ENCODE peak calls at places on chromosomes 1 and 21, in eight cellular contexts. N is testis, F is kidney, Q is brain microvascular endothelial cell, P is spleen, Y is mucosa of descending colon, J is GM06990, K is upper lobe of right lung. V is an unnamed sample.

GRCh38 chr1:223706077-223706988 is 6.0 kb upstream of the CAPN2 start:
- DNase-seq in N (no peak), F (peak), Q (peak), P (no peak), Y (no peak), J (no peak), K (no peak), V (peak)

GRCh38 chr1:35599411-35599810 is 26.3 kb downstream of the TFAP2E start:
- DNase-seq in N (no peak), F (no peak), Q (no peak), P (no peak), Y (no peak), J (no peak), K (no peak), V (no peak)

GRCh38 chr1:209756608-209757445 is 974 bp downstream of the TRAF3IP3 start:
- DNase-seq in N (no peak), F (no peak), Q (no peak), P (peak), Y (no peak), J (peak), K (no peak), V (no peak)

GRCh38 chr1:99482286-99482685 is 163.6 kb upstream of the PALMD start:
- DNase-seq in N (no peak), F (no peak), Q (no peak), P (no peak), Y (no peak), J (no peak), K (no peak), V (no peak)

GRCh38 chr1:211985556-211986264 is 49.6 kb downstream of the INTS7 start:
- DNase-seq in N (no peak), F (no peak), Q (no peak), P (no peak), Y (no peak), J (peak), K (no peak), V (no peak)

GRCh38 chr21:18155508-18156193 is 89.0 kb upstream of the CHODL start:
- DNase-seq in N (no peak), F (no peak), Q (peak), P (no peak), Y (no peak), J (no peak), K (no peak), V (no peak)

GRCh38 chr1:163914785-163915413 is 593.1 kb downstream of the NUF2 start:
- DNase-seq in N (no peak), F (no peak), Q (no peak), P (no peak), Y (no peak), J (peak), K (no peak), V (no peak)

GRCh38 chr1:208084764-208085163 is 159.4 kb downstream of the PLXNA2 start:
- DNase-seq in N (no peak), F (no peak), Q (no peak), P (no peak), Y (no peak), J (no peak), K (no peak), V (no peak)

GRCh38 chr1:160550572-160551034 is 27.5 kb upstream of the SLAMF6 start:
- DNase-seq in N (no peak), F (no peak), Q (no peak), P (peak), Y (peak), J (no peak), K (peak), V (no peak)

GRCh38 chr1:234833118-234833517 is 223.1 kb upstream of the IRF2BP2 start:
- DNase-seq in N (no peak), F (no peak), Q (no peak), P (no peak), Y (no peak), J (no peak), K (no peak), V (no peak)

GRCh38 chr1:71101839-71102376 is 21.1 kb upstream of the ZRANB2 start:
- DNase-seq in N (no peak), F (no peak), Q (no peak), P (no peak), Y (no peak), J (no peak), K (no peak), V (no peak)

GRCh38 chr21:31557421-31557955 is 102.0 kb upstream of the SOD1 start:
- DNase-seq in N (peak), F (peak), Q (no peak), P (peak), Y (no peak), J (peak), K (peak), V (no peak)

DNA sequence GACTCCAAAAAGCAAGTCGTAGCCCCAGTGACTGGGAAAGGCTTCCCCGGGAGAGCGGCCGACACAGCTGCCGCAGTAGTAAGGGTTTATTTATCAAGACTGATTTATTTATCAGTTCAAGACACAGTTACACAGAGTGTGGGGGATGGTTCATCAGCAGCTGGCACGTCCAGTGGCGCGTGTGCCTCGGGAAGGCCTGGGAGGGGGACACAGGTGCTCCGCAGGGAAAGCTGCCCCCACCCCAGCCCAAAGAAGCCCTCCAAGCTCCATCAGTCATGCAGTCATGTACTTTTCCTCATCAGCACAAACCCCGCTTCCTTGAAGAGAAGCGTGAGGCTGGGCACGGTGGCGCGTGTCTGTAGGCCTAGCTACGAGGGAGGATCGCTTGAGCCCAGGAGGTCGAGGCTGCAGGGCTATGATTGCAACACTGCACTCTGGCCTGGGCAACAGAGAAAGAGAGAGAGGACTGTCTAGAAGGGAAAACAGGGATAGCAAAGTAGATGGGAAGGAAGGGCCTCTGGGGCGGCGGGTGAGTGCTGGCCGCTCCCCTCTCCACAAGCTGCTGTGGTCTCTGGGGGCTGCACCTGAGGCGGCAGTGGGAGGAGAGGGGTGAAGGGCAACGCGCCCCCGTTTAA is 53.2 kb downstream of the PRKCZ start:
- DNase-seq in N (no peak), F (peak), Q (no peak), P (no peak), Y (no peak), J (no peak), K (peak), V (no peak)
- H3K4me3 ChIP-seq in N (no peak), F (no peak), Q (no peak), P (no peak), Y (no peak), J (no peak), K (no peak), V (no peak)

GRCh38 chr1:11989669-11990068 is 9.4 kb downstream of the MFN2 start:
- DNase-seq in N (no peak), F (no peak), Q (no peak), P (no peak), Y (no peak), J (no peak), K (no peak), V (no peak)

GRCh38 chr1:11990303-11991032 is 10.2 kb downstream of the MFN2 start:
- DNase-seq in N (no peak), F (no peak), Q (peak), P (no peak), Y (no peak), J (no peak), K (no peak), V (no peak)

GRCh38 chr1:11997081-11997851 is 17.0 kb downstream of the MFN2 start:
- DNase-seq in N (no peak), F (no peak), Q (no peak), P (no peak), Y (no peak), J (no peak), K (no peak), V (no peak)

GRCh38 chr1:11991969-11992676 is 11.9 kb downstream of the MFN2 start:
- DNase-seq in N (no peak), F (no peak), Q (no peak), P (no peak), Y (no peak), J (no peak), K (no peak), V (no peak)
- H3K4me3 ChIP-seq in N (no peak), F (no peak), Q (no peak), P (no peak), Y (no peak), J (no peak), K (no peak), V (no peak)

DNA sequence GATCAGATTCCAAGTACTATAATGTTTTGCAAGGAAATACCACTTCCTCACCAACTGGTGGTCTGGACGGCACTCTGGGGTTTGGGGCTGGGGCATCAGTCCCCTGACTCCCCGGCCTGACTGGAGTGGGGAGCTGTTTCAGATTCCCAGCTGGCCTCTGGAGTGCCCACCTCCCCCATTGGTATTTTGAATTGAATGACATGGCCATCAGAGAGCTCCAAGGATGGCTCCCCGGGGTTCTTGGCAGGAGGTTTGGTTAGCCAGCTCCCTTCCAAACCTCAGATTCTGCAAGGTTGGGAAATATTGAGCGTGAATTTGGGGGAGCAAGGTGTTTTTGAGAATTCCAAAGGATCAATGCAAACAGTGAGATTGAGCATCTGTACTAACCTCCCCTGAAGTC is 2.2 kb upstream of the INAVA start:
- DNase-seq in N (no peak), F (no peak), Q (no peak), P (peak), Y (no peak), J (no peak), K (peak), V (no peak)
- H3K4me3 ChIP-seq in N (no peak), F (peak), Q (no peak), P (no peak), Y (no peak), J (no peak), K (no peak), V (no peak)

GRCh38 chr1:111196213-111196612 is 4.2 kb downstream of the DENND2D start:
- DNase-seq in N (no peak), F (no peak), Q (no peak), P (no peak), Y (no peak), J (no peak), K (no peak), V (no peak)
- H3K4me3 ChIP-seq in N (no peak), F (no peak), Q (no peak), P (peak), Y (no peak), J (peak), K (peak), V (no peak)

GRCh38 chr1:201481761-201482493 is 12.9 kb upstream of the PHLDA3 start:
- DNase-seq in N (peak), F (peak), Q (peak), P (peak), Y (peak), J (peak), K (peak), V (no peak)
- H3K4me3 ChIP-seq in N (peak), F (peak), Q (peak), P (peak), Y (no peak), J (peak), K (peak), V (no peak)

GRCh38 chr1:172442843-172443565 is 865 bp downstream of the PIGC start:
- DNase-seq in N (no peak), F (no peak), Q (no peak), P (no peak), Y (no peak), J (no peak), K (no peak), V (no peak)
- H3K4me3 ChIP-seq in N (peak), F (peak), Q (peak), P (peak), Y (peak), J (peak), K (peak), V (peak)

GRCh38 chr1:87686137-87686490 is 357.4 kb downstream of the LMO4 start:
- DNase-seq in N (no peak), F (no peak), Q (no peak), P (no peak), Y (no peak), J (no peak), K (no peak), V (no peak)

GRCh38 chr1:87684786-87685185 is 356.1 kb downstream of the LMO4 start:
- DNase-seq in N (peak), F (no peak), Q (peak), P (no peak), Y (peak), J (no peak), K (no peak), V (peak)

GRCh38 chr1:87686671-87687070 is 358.0 kb downstream of the LMO4 start:
- DNase-seq in N (no peak), F (no peak), Q (no peak), P (no peak), Y (no peak), J (no peak), K (no peak), V (no peak)

GRCh38 chr1:87684194-87684593 is 355.5 kb downstream of the LMO4 start:
- DNase-seq in N (peak), F (peak), Q (no peak), P (no peak), Y (peak), J (no peak), K (no peak), V (peak)

GRCh38 chr1:87685366-87686136 is 356.9 kb downstream of the LMO4 start:
- DNase-seq in N (peak), F (no peak), Q (no peak), P (no peak), Y (no peak), J (no peak), K (no peak), V (no peak)
- H3K4me3 ChIP-seq in N (no peak), F (no peak), Q (no peak), P (no peak), Y (no peak), J (no peak), K (no peak), V (no peak)

GRCh38 chr1:221739018-221739676 is 2.7 kb downstream of the DUSP10 start:
- DNase-seq in N (no peak), F (no peak), Q (no peak), P (peak), Y (no peak), J (no peak), K (no peak), V (no peak)

GRCh38 chr1:221739677-221740025 is 2.2 kb downstream of the DUSP10 start:
- DNase-seq in N (no peak), F (no peak), Q (no peak), P (no peak), Y (no peak), J (no peak), K (no peak), V (no peak)

GRCh38 chr1:221735976-221736375 is 5.9 kb downstream of the DUSP10 start:
- DNase-seq in N (no peak), F (no peak), Q (no peak), P (no peak), Y (no peak), J (no peak), K (no peak), V (no peak)

GRCh38 chr1:221734187-221734586 is 7.7 kb downstream of the DUSP10 start:
- DNase-seq in N (no peak), F (no peak), Q (no peak), P (no peak), Y (no peak), J (no peak), K (no peak), V (no peak)

GRCh38 chr1:221736714-221737113 is 5.2 kb downstream of the DUSP10 start:
- DNase-seq in N (no peak), F (no peak), Q (no peak), P (no peak), Y (no peak), J (no peak), K (no peak), V (no peak)
- H3K4me3 ChIP-seq in N (no peak), F (no peak), Q (no peak), P (no peak), Y (no peak), J (no peak), K (no peak), V (no peak)

GRCh38 chr1:17691147-17691634 is 63.9 kb upstream of the ACTL8 start:
- DNase-seq in N (no peak), F (no peak), Q (no peak), P (no peak), Y (no peak), J (no peak), K (no peak), V (no peak)
- H3K4me3 ChIP-seq in N (no peak), F (no peak), Q (no peak), P (no peak), Y (no peak), J (no peak), K (no peak), V (no peak)